ENCODE peak calls at places on chromosomes 12 and 14, in six cellular contexts. D, K, W, N, C and E are unnamed samples.

GRCh38 chr12:56119361-56119796 is 1.3 kb downstream of the ZC3H10 start:
- DNase-seq in D (peak; percentile 78), K (peak; percentile 66), W (peak; percentile 95), N (peak; percentile 67), C (peak; percentile 63), E (peak; percentile 79)

GRCh38 chr14:105529506-105530445 is 3.4 kb downstream of the TMEM121 start:
- DNase-seq in D (peak; percentile 20), K (peak; percentile 36), W (no peak), N (peak; percentile 41), C (peak; percentile 50), E (no peak)

GRCh38 chr12:110590806-110591326 is 7.7 kb upstream of the PPTC7 start:
- DNase-seq in D (no peak), K (peak; percentile 44), W (no peak), N (no peak), C (no peak), E (peak; percentile 81)

GRCh38 chr12:2642896-2643425 is 151.8 kb upstream of the FKBP4 start:
- DNase-seq in D (peak; percentile 2), K (no peak), W (no peak), N (no peak), C (no peak), E (no peak)

GRCh38 chr12:98893126-98893525 is 248.0 kb downstream of the APAF1 start:
- DNase-seq in D (no peak), K (no peak), W (no peak), N (no peak), C (no peak), E (no peak)

GRCh38 chr14:84622357-84622756 is 907.6 kb upstream of the FLRT2 start:
- DNase-seq in D (no peak), K (no peak), W (no peak), N (no peak), C (no peak), E (no peak)

GRCh38 chr12:121792607-121793500 is 634 bp downstream of the RHOF start:
- DNase-seq in D (peak; percentile 61), K (peak; percentile 67), W (no peak), N (peak; percentile 70), C (peak; percentile 58), E (peak; percentile 53)

GRCh38 chr12:81598205-81598604 is 160.9 kb downstream of the PPFIA2 start:
- DNase-seq in D (no peak), K (no peak), W (no peak), N (no peak), C (no peak), E (no peak)

GRCh38 chr14:75399819-75400678 is 27.8 kb upstream of the JDP2 start:
- DNase-seq in D (peak; percentile 94), K (no peak), W (peak; percentile 18), N (no peak), C (peak; percentile 94), E (no peak)

GRCh38 chr12:120820885-120821510 is 83.2 kb downstream of the SPPL3 start:
- DNase-seq in D (no peak), K (no peak), W (no peak), N (peak; percentile 36), C (no peak), E (no peak)

GRCh38 chr12:52189376-52190174 is 2.2 kb downstream of the KRT80 start:
- DNase-seq in D (no peak), K (no peak), W (no peak), N (no peak), C (no peak), E (no peak)

GRCh38 chr14:34064349-34064748 is 113.5 kb upstream of the EGLN3 start:
- DNase-seq in D (peak; percentile 31), K (no peak), W (no peak), N (no peak), C (peak; percentile 31), E (no peak)

GRCh38 chr14:31990959-31991541 is 86.1 kb upstream of the ARHGAP5 start:
- DNase-seq in D (no peak), K (no peak), W (no peak), N (no peak), C (no peak), E (no peak)

GRCh38 chr12:2974560-2974971 is 15.4 kb downstream of the TEAD4 start:
- DNase-seq in D (no peak), K (no peak), W (no peak), N (no peak), C (no peak), E (no peak)

GRCh38 chr12:113462117-113462774 is 9.4 kb downstream of the LHX5 start:
- DNase-seq in D (peak; percentile 81), K (peak; percentile 44), W (peak; percentile 76), N (peak; percentile 56), C (peak; percentile 82), E (peak; percentile 30)

GRCh38 chr14:49971156-49972141 is 78.6 kb downstream of the ARF6 start:
- DNase-seq in D (peak; percentile 63), K (peak; percentile 84), W (no peak), N (peak; percentile 70), C (no peak), E (peak; percentile 83)

GRCh38 chr14:94158239-94158888 is 15.8 kb upstream of the PPP4R4 start:
- DNase-seq in D (no peak), K (peak; percentile 34), W (no peak), N (peak; percentile 48), C (no peak), E (no peak)

GRCh38 chr12:3542911-3543310 is 51.9 kb downstream of the PRMT8 start:
- DNase-seq in D (no peak), K (no peak), W (no peak), N (no peak), C (no peak), E (no peak)

GRCh38 chr14:99910337-99911268 is 117.4 kb downstream of the EML1 start:
- DNase-seq in D (no peak), K (no peak), W (peak; percentile 69), N (no peak), C (no peak), E (no peak)

GRCh38 chr12:30626847-30627246 is 68.8 kb downstream of the IPO8 start:
- DNase-seq in D (no peak), K (no peak), W (no peak), N (no peak), C (no peak), E (no peak)

GRCh38 chr14:74620497-74620921 is 8.5 kb upstream of the LTBP2 start:
- DNase-seq in D (no peak), K (no peak), W (peak; percentile 51), N (peak; percentile 52), C (no peak), E (no peak)

GRCh38 chr12:75995691-75996090 is 35.9 kb downstream of the PHLDA1 start:
- DNase-seq in D (no peak), K (no peak), W (no peak), N (no peak), C (no peak), E (no peak)

GRCh38 chr12:124530637-124531263 is 36.7 kb downstream of the NCOR2 start:
- DNase-seq in D (no peak), K (no peak), W (no peak), N (no peak), C (no peak), E (no peak)
- H3K4me1 ChIP-seq in D (peaks cover 6% of the 10 kb centered on the region), K (no peaks in the 10 kb centered on the region), W (peaks cover 12% of the 10 kb centered on the region), N (no peaks in the 10 kb centered on the region), C (peaks cover 37% of the 10 kb centered on the region), E (no peaks in the 10 kb centered on the region)

GRCh38 chr12:25692115-25693035 is 139.3 kb upstream of the LMNTD1 start:
- DNase-seq in D (no peak), K (no peak), W (no peak), N (no peak), C (no peak), E (no peak)
- H3K4me3 ChIP-seq in D (no peak overlapping the region), K (no peak overlapping the region), W (no peak overlapping the region), N (no peak overlapping the region), C (no peak overlapping the region), E (no peak overlapping the region)

GRCh38 chr14:103561381-103562134 is 899 bp downstream of the BAG5 start:
- DNase-seq in D (no peak), K (peak; percentile 43), W (no peak), N (peak; percentile 35), C (no peak), E (peak; percentile 74)

GRCh38 chr14:103552811-103553210 is 9.6 kb downstream of the BAG5 start:
- DNase-seq in D (peak; percentile 6), K (no peak), W (no peak), N (no peak), C (no peak), E (no peak)

GRCh38 chr14:103555559-103556337 is 6.7 kb downstream of the BAG5 start:
- DNase-seq in D (no peak), K (no peak), W (no peak), N (no peak), C (no peak), E (no peak)

GRCh38 chr14:103558071-103558882 is 4.2 kb downstream of the BAG5 start:
- DNase-seq in D (no peak), K (no peak), W (no peak), N (no peak), C (no peak), E (no peak)

GRCh38 chr14:103556976-103557758 is 5.3 kb downstream of the BAG5 start:
- DNase-seq in D (no peak), K (no peak), W (no peak), N (no peak), C (no peak), E (no peak)
- H3K27ac ChIP-seq in D (peak overlapping the region; percentile 69), K (no peak overlapping the region), W (no peak overlapping the region), N (no peak overlapping the region), C (peak overlapping the region; percentile 90), E (no peak overlapping the region)

GRCh38 chr12:122979001-122979907 is 1.2 kb upstream of the ARL6IP4 start:
- DNase-seq in D (no peak), K (no peak), W (no peak), N (no peak), C (no peak), E (no peak)
- H3K4me1 ChIP-seq in D (peaks cover 58% of the 10 kb centered on the region), K (peaks cover 56% of the 10 kb centered on the region), W (peaks cover 25% of the 10 kb centered on the region), N (peaks cover 53% of the 10 kb centered on the region), C (peaks cover 80% of the 10 kb centered on the region), E (peaks cover 71% of the 10 kb centered on the region)

GRCh38 chr12:62604373-62604772 is 137.7 kb downstream of the MON2 start:
- DNase-seq in D (no peak), K (no peak), W (no peak), N (no peak), C (no peak), E (peak; percentile 15)
- H3K4me3 ChIP-seq in D (peak overlapping the region; percentile 88), K (peak overlapping the region; percentile 85), W (peak overlapping the region; percentile 65), N (peak overlapping the region; percentile 94), C (peak overlapping the region; percentile 62), E (peak overlapping the region; percentile 95)

DNA sequence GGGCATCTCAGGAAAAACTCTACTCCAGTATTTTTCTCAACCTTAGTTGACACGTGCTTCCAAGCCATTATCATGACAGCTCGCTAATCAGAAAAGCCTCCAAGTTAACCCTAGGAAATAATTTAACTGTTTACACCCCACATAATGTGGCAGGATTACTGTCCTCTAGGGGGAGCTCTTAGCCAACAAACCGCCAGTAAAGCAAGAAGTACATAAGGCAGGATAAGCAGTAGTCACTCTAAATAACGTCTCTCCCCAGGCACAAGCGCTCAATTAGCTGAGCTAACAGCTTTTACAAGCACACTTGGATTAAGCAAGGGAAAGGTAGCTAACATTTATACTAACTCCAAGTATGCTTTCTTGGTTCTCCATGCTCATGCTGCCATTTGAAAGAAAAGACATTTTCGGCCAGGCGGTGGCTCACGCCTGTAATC is 22.8 kb downstream of the APOBEC1 start:
- DNase-seq in D (no peak), K (no peak), W (no peak), N (no peak), C (no peak), E (peak; percentile 11)
- H3K27ac ChIP-seq in D (no peak overlapping the region), K (no peak overlapping the region), W (no peak overlapping the region), N (no peak overlapping the region), C (no peak overlapping the region), E (no peak overlapping the region)

DNA sequence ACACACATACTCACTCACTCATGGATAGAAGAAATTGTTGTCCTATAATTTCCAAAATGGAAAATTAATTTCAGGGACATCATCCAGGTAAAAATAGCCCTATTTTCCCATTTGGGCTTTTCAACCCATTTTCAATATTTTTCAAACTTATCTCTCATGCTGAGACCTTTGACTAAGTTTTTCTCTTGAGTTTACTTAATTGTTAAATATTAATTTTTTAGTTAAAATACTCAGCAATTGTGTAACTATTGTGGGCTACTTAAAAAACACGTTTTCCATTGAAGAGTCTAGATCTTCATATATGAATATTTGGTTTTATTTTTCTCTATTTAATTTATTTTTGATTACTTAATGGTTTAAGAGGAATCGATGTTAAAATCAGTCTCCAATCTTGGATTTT is 14.2 kb upstream of the TAS2R43 start:
- DNase-seq in D (no peak), K (no peak), W (no peak), N (no peak), C (no peak), E (no peak)
- H3K4me1 ChIP-seq in D (no peaks in the 10 kb centered on the region), K (no peaks in the 10 kb centered on the region), W (peaks cover 6% of the 10 kb centered on the region), N (peaks cover 7% of the 10 kb centered on the region), C (no peaks in the 10 kb centered on the region), E (peaks cover 9% of the 10 kb centered on the region)